ENCODE peak calls at places on chromosomes 13 and 19, in five cellular contexts. V is Peyer's patch; L is SK-N-SH; B is SJCRH30; S is CD8-positive, alpha-beta T cell. U is an unnamed sample.

GRCh38 chr19:21084343-21084742 is 2.3 kb downstream of the ZNF714 start:
- DNase-seq in V (no peak), L (no peak), B (no peak), S (no peak), U (no peak)

GRCh38 chr19:33686687-33687541 is 65.2 kb downstream of the CHST8 start:
- DNase-seq in V (no peak), L (peak; percentile 68), B (no peak), S (no peak), U (peak; percentile 40)

GRCh38 chr19:49272204-49272603 is 52.8 kb downstream of the SLC6A16 start:
- DNase-seq in V (no peak), L (no peak), B (no peak), S (no peak), U (no peak)

GRCh38 chr13:59269476-59269875 is 894.3 kb downstream of the DIAPH3 start:
- DNase-seq in V (no peak), L (no peak), B (peak; percentile 38), S (no peak), U (no peak)

GRCh38 chr13:32496574-32497160 is 41.9 kb downstream of the N4BP2L2 start:
- DNase-seq in V (no peak), L (no peak), B (no peak), S (no peak), U (no peak)

GRCh38 chr19:31548941-31549340 is 199.7 kb upstream of the TSHZ3 start:
- DNase-seq in V (no peak), L (no peak), B (no peak), S (no peak), U (peak; percentile 48)

GRCh38 chr19:41001243-41001971 is 10.3 kb downstream of the CYP2B6 start:
- DNase-seq in V (no peak), L (no peak), B (no peak), S (no peak), U (peak; percentile 36)

GRCh38 chr13:85828094-85828684 is 29.0 kb upstream of the SLITRK6 start:
- DNase-seq in V (no peak), L (peak; percentile 6), B (no peak), S (no peak), U (no peak)

GRCh38 chr13:105193026-105193425 is 1342.4 kb downstream of the EFNB2 start:
- DNase-seq in V (no peak), L (no peak), B (no peak), S (no peak), U (no peak)

GRCh38 chr13:75876371-75877050 is 240.4 kb downstream of the LMO7 start:
- DNase-seq in V (peak; percentile 72), L (peak; percentile 55), B (peak; percentile 46), S (peak; percentile 21), U (peak; percentile 30)

GRCh38 chr13:30196025-30196424 is 111.3 kb downstream of the KATNAL1 start:
- DNase-seq in V (no peak), L (peak; percentile 77), B (peak; percentile 33), S (no peak), U (peak; percentile 23)

GRCh38 chr19:29266001-29266400 is 53.0 kb upstream of the UQCRFS1 start:
- DNase-seq in V (no peak), L (no peak), B (no peak), S (no peak), U (no peak)

GRCh38 chr19:37914908-37915307 is 7.9 kb downstream of the SIPA1L3 start:
- DNase-seq in V (peak; percentile 69), L (no peak), B (no peak), S (no peak), U (no peak)

GRCh38 chr19:41906916-41907680 is 21.2 kb downstream of the ERFL start:
- DNase-seq in V (no peak), L (peak; percentile 75), B (no peak), S (no peak), U (no peak)

GRCh38 chr19:50882188-50882587 is 8.9 kb downstream of the KLK2 start:
- DNase-seq in V (no peak), L (no peak), B (no peak), S (no peak), U (no peak)
- H3K4me3 ChIP-seq in V (no peak overlapping the region), L (no peak overlapping the region), B (no peak overlapping the region), S (no peak overlapping the region), U (no peak overlapping the region)

DNA sequence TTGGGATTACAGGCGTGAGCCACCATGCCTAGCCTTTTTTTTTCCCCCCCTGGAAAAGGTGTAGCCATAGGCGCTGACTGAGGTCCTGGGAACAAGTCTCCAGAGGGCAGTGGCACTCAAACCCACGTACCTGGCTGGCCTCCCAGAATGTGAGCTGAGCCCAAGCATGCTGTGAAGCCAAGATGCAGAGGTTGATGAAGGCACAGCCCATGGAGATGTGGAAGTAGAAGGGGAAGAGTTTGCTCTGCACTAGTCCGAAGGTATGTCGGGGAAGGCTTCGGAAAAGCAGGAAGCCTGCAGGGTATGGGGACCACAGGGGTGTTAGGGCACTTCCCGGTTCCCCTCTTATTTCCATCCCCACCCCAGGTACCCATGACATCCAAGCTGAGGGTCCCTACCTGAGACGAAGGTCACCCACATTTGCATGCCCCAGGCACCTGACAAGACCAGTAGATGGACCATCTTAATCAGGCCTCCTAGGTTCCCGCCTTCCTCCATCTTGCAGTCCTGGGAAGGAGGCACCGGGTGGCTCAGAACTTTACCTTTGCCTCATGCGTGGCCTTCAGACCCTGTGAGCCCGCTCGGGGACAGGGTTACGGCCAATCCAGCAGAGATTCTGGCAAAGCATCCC is 831 bp downstream of the TMEM205 start:
- DNase-seq in V (no peak), L (peak; percentile 5), B (no peak), S (no peak), U (no peak)
- H3K4me3 ChIP-seq in V (peak overlapping the region; percentile 83), L (peak overlapping the region; percentile 74), B (peak overlapping the region; percentile 68), S (peak overlapping the region; percentile 100), U (peak overlapping the region; percentile 86)

GRCh38 chr19:35141627-35142401 is 1.2 kb upstream of the FXYD7 start:
- DNase-seq in V (peak; percentile 48), L (no peak), B (no peak), S (no peak), U (peak; percentile 38)

GRCh38 chr19:35140207-35140897 is 1.7 kb downstream of the FXYD1 start:
- DNase-seq in V (peak; percentile 48), L (no peak), B (no peak), S (no peak), U (peak; percentile 8)

GRCh38 chr19:35139618-35139943 is 957 bp downstream of the FXYD1 start:
- DNase-seq in V (no peak), L (no peak), B (no peak), S (no peak), U (peak; percentile 29)

GRCh38 chr19:35142531-35143230 is 374 bp upstream of the FXYD7 start:
- DNase-seq in V (peak; percentile 80), L (peak; percentile 91), B (no peak), S (peak; percentile 71), U (peak; percentile 74)

GRCh38 chr19:35140898-35141626 is 2.0 kb upstream of the FXYD7 start:
- DNase-seq in V (peak; percentile 97), L (peak; percentile 100), B (no peak), S (peak; percentile 94), U (peak; percentile 96)
- H3K4me3 ChIP-seq in V (peak overlapping the region; percentile 24), L (no peak overlapping the region), B (no peak overlapping the region), S (peak overlapping the region; percentile 43), U (peak overlapping the region; percentile 24)

DNA sequence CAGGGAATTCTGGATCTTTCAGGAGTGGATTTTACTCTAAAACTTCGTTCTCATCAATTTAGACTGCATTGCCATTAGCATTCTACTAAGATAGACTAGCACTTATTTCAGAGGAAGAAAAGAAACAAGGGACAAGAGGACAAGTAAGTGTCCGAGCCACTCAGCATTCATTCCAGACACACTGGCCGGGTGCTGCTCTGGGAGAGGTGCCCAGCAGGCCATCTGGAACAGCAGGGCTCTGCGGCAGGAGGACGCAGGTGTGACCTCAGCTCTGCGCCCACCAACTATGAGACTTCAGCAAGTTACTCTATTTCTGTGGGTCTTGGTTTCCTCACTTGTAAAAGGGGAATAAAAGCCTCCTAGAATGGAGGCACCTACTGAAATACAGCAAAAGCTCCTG is 4.2 kb downstream of the EPS15L1 start:
- DNase-seq in V (no peak), L (peak; percentile 47), B (no peak), S (no peak), U (no peak)
- H3K4me3 ChIP-seq in V (no peak overlapping the region), L (no peak overlapping the region), B (no peak overlapping the region), S (no peak overlapping the region), U (no peak overlapping the region)

DNA sequence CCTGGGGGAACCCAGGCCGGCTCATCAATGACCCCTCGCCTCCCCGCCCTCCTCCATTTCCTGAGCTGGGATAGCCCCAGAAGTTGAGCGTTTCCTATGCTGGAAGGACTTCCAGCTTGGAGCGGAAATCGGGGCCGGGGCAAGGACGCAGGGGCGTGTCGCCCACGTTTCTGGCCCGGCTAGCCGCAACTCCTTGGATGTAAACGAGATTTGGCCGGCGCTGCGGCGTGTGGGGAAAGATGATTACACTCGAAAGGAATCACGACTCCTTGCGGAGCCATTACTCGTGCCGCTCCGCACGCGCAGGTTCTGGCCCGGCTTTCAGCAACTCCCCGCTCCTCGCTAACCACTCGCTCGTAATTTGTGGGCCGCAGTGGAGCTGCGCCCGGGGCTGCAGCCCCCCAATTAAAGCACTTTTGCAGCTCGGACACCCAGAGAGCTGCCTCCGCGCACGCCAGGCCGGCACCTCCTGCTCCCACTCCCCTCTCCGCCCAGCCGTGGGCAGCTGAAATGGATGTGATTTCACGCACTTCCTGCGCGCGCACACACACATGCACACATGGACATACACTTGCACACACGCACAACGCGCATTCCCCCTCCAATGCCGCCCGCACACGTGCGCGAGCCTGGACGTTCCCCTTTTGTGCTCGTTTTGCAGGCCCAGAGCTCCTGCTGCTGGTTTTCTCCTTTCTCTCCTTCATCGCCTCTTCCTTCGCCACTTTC is 15.7 kb downstream of the ZIC5 start:
- DNase-seq in V (no peak), L (no peak), B (no peak), S (no peak), U (peak; percentile 55)
- H3K4me3 ChIP-seq in V (no peak overlapping the region), L (no peak overlapping the region), B (no peak overlapping the region), S (no peak overlapping the region), U (peak overlapping the region; percentile 70)

GRCh38 chr13:112335135-112335534 is 41.0 kb upstream of the SPACA7 start:
- DNase-seq in V (no peak), L (no peak), B (no peak), S (no peak), U (no peak)
- H3K4me3 ChIP-seq in V (no peak overlapping the region), L (no peak overlapping the region), B (no peak overlapping the region), S (no peak overlapping the region), U (no peak overlapping the region)

GRCh38 chr19:46953955-46954501 is 65.6 kb upstream of the NPAS1 start:
- DNase-seq in V (no peak), L (no peak), B (peak; percentile 17), S (no peak), U (no peak)

GRCh38 chr19:46958542-46958941 is 61.1 kb upstream of the NPAS1 start:
- DNase-seq in V (no peak), L (peak; percentile 67), B (no peak), S (no peak), U (no peak)

GRCh38 chr19:46954502-46955004 is 65.1 kb upstream of the NPAS1 start:
- DNase-seq in V (no peak), L (no peak), B (no peak), S (no peak), U (no peak)

GRCh38 chr19:46955114-46955812 is 64.4 kb upstream of the NPAS1 start:
- DNase-seq in V (no peak), L (no peak), B (no peak), S (peak; percentile 16), U (no peak)

GRCh38 chr19:46955813-46956371 is 63.7 kb upstream of the NPAS1 start:
- DNase-seq in V (no peak), L (no peak), B (no peak), S (no peak), U (no peak)
- H3K4me3 ChIP-seq in V (no peak overlapping the region), L (no peak overlapping the region), B (no peak overlapping the region), S (no peak overlapping the region), U (no peak overlapping the region)

U was measured in WERI-Rb-1.